ENCODE peak calls at places on chromosomes 3 and 15, in four cellular contexts. W is body of pancreas, U is A673, G is psoas muscle. I is an unnamed sample. For H3K4me1, the result is how much of the 10 kb centered on the place peaks cover.

GRCh38 chr3:179067839-179068238 is 3.8 kb downstream of the ZMAT3 start:
- DNase-seq in W (no peak), U (no peak), G (no peak), I (no peak)

GRCh38 chr3:107413264-107413663 is 36.0 kb downstream of the CCDC54 start:
- DNase-seq in W (no peak), U (no peak), G (no peak), I (no peak)

GRCh38 chr15:63833246-63833696 is 477 bp downstream of the HERC1 start:
- DNase-seq in W (peak), U (peak), G (peak), I (peak)

GRCh38 chr3:133944641-133945441 is 49.2 kb upstream of the RAB6B start:
- DNase-seq in W (no peak), U (peak), G (no peak), I (no peak)

GRCh38 chr15:66294157-66294931 is 976 bp downstream of the DIS3L start:
- DNase-seq in W (peak), U (peak), G (no peak), I (peak)

GRCh38 chr3:194687638-194688206 is 2.0 kb downstream of the FAM43A start:
- DNase-seq in W (peak), U (peak), G (peak), I (peak)

GRCh38 chr3:108959017-108959416 is 5.3 kb upstream of the GUCA1C start:
- DNase-seq in W (no peak), U (no peak), G (no peak), I (no peak)

GRCh38 chr3:157906627-157907026 is 199.6 kb downstream of the SHOX2 start:
- DNase-seq in W (no peak), U (no peak), G (no peak), I (no peak)

GRCh38 chr3:105781871-105782270 is 86.9 kb downstream of the CBLB start:
- DNase-seq in W (no peak), U (no peak), G (no peak), I (no peak)

GRCh38 chr3:52268036-52268435 is 10.4 kb downstream of the WDR82 start:
- DNase-seq in W (no peak), U (no peak), G (no peak), I (no peak)

GRCh38 chr3:76505202-76505875 is 534.6 kb upstream of the ROBO2 start:
- DNase-seq in W (no peak), U (no peak), G (no peak), I (no peak)

GRCh38 chr3:42688016-42688415 is 2.7 kb downstream of the KLHL40 start:
- DNase-seq in W (no peak), U (no peak), G (no peak), I (no peak)

GRCh38 chr3:38532529-38532928 is 36.4 kb downstream of the EXOG start:
- DNase-seq in W (no peak), U (no peak), G (no peak), I (no peak)

GRCh38 chr15:52783191-52783829 is 6.8 kb downstream of the ONECUT1 start:
- DNase-seq in W (peak), U (no peak), G (no peak), I (no peak)

GRCh38 chr3:140715035-140715434 is 37.2 kb downstream of the TRIM42 start:
- DNase-seq in W (no peak), U (no peak), G (no peak), I (no peak)

GRCh38 chr3:47984089-47984759 is 32.0 kb downstream of the MAP4 start:
- DNase-seq in W (no peak), U (peak), G (no peak), I (no peak)

GRCh38 chr3:12994607-12995388 is 78.4 kb downstream of the IQSEC1 start:
- DNase-seq in W (peak), U (peak), G (peak), I (peak)

GRCh38 chr15:69751575-69751974 is 299.0 kb downstream of the RPLP1 start:
- DNase-seq in W (no peak), U (no peak), G (no peak), I (no peak)

GRCh38 chr15:68550498-68551295 is 28.1 kb upstream of the CORO2B start:
- DNase-seq in W (peak), U (peak), G (peak), I (peak)

GRCh38 chr3:118097660-118098059 is 937.0 kb downstream of the IGSF11 start:
- DNase-seq in W (no peak), U (no peak), G (no peak), I (no peak)

GRCh38 chr15:83515171-83515570 is 68.0 kb downstream of the SH3GL3 start:
- DNase-seq in W (no peak), U (no peak), G (no peak), I (no peak)

GRCh38 chr3:50554553-50554952 is 13.0 kb downstream of the C3orf18 start:
- DNase-seq in W (no peak), U (no peak), G (no peak), I (no peak)

GRCh38 chr3:184177767-184178306 is 3.2 kb downstream of the AP2M1 start:
- DNase-seq in W (no peak), U (no peak), G (no peak), I (no peak)

GRCh38 chr3:166367947-166368533 is 530.8 kb upstream of the BCHE start:
- DNase-seq in W (no peak), U (peak), G (no peak), I (no peak)

GRCh38 chr3:128488995-128489859 is 3.8 kb downstream of the GATA2 start:
- DNase-seq in W (peak), U (peak), G (peak), I (peak)

GRCh38 chr3:37945803-37946530 is 44.6 kb upstream of the VILL start:
- DNase-seq in W (no peak), U (peak), G (no peak), I (no peak)

GRCh38 chr15:92709064-92709463 is 53.5 kb upstream of the FAM174B start:
- DNase-seq in W (no peak), U (peak), G (no peak), I (no peak)

GRCh38 chr3:182148360-182148759 is 436.6 kb downstream of the SOX2 start:
- DNase-seq in W (no peak), U (no peak), G (no peak), I (no peak)

GRCh38 chr3:62277470-62277869 is 95.9 kb downstream of the FEZF2 start:
- DNase-seq in W (no peak), U (no peak), G (no peak), I (no peak)

GRCh38 chr15:43270676-43271306 is 4.1 kb upstream of the TGM5 start:
- DNase-seq in W (no peak), U (no peak), G (no peak), I (no peak)

GRCh38 chr15:98292442-98293240 is 332.1 kb downstream of the ARRDC4 start:
- DNase-seq in W (peak), U (peak), G (peak), I (no peak)

GRCh38 chr3:55180936-55181535 is 253.2 kb upstream of the LRTM1 start:
- DNase-seq in W (peak), U (peak), G (no peak), I (no peak)

GRCh38 chr3:48142316-48142870 is 45.8 kb downstream of the CDC25A start:
- DNase-seq in W (no peak), U (no peak), G (no peak), I (no peak)

DNA sequence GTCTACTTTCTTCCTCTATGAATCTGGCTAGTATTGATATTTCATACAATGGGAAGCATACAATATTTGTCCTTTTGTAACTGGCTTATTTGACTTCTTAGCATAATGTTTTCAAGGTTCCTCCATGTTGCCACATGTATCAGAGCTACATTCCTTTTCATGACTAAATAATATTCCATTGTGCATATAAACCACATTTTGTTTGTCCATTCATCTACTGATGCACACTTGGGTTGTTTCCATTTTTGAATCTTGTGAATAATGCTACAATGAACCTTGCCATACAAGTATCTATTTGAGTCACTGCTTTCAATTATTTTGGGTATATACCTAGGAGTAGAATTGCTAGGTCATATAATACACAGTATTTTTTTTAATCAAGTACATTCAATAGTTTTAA is 38.0 kb downstream of the OSBPL10 start:
- DNase-seq in W (no peak), U (no peak), G (no peak), I (no peak)
- H3K4me1 ChIP-seq in W (under half), U (under half), G (under half), I (under half)

GRCh38 chr3:16132190-16132589 is 42.3 kb upstream of the GALNT15 start:
- DNase-seq in W (no peak), U (no peak), G (no peak), I (no peak)
- H3K27ac ChIP-seq in W (no peak), U (no peak), G (peak), I (no peak)

GRCh38 chr3:14844386-14845170 is 25.8 kb downstream of the FGD5 start:
- DNase-seq in W (no peak), U (no peak), G (no peak), I (no peak)

GRCh38 chr3:14843321-14843720 is 24.6 kb downstream of the FGD5 start:
- DNase-seq in W (no peak), U (no peak), G (no peak), I (no peak)

GRCh38 chr3:14846481-14846880 is 27.7 kb downstream of the FGD5 start:
- DNase-seq in W (no peak), U (no peak), G (no peak), I (no peak)

GRCh38 chr3:14845826-14846225 is 27.1 kb downstream of the FGD5 start:
- DNase-seq in W (no peak), U (no peak), G (no peak), I (no peak)

DNA sequence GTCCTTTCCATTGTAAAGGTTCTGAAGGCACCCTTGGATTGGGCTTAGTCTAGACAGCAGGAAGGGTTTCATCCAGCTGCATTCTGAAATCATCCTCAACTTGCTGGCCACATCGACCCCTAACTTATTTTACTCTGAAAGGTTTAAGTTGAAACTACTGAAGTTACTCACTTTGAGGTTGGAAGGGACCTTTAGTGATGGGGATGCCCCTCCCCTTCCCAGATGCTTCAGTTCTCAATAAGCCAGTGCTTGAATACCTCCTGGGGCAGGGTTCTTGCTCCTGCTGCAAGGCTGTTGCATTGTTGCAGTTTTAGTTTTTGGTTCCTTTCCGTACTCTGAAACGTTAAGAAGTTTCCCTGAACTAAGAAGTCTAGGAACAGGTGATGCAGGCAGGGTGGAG is 26.4 kb downstream of the FGD5 start:
- DNase-seq in W (no peak), U (no peak), G (no peak), I (no peak)
- H3K4me1 ChIP-seq in W (under half), U (under half), G (under half), I (under half)

GRCh38 chr3:123300056-123300455 is 98.3 kb downstream of the SEC22A start:
- DNase-seq in W (no peak), U (no peak), G (no peak), I (no peak)

GRCh38 chr3:123299581-123299980 is 97.8 kb downstream of the SEC22A start:
- DNase-seq in W (no peak), U (no peak), G (no peak), I (no peak)

GRCh38 chr3:123298903-123299302 is 97.2 kb downstream of the SEC22A start:
- DNase-seq in W (no peak), U (peak), G (no peak), I (no peak)

GRCh38 chr3:123301331-123302184 is 99.8 kb downstream of the SEC22A start:
- DNase-seq in W (no peak), U (no peak), G (no peak), I (no peak)

GRCh38 chr3:123300572-123300971 is 98.8 kb downstream of the SEC22A start:
- DNase-seq in W (no peak), U (no peak), G (no peak), I (no peak)
- H3K27ac ChIP-seq in W (no peak), U (no peak), G (no peak), I (no peak)

DNA sequence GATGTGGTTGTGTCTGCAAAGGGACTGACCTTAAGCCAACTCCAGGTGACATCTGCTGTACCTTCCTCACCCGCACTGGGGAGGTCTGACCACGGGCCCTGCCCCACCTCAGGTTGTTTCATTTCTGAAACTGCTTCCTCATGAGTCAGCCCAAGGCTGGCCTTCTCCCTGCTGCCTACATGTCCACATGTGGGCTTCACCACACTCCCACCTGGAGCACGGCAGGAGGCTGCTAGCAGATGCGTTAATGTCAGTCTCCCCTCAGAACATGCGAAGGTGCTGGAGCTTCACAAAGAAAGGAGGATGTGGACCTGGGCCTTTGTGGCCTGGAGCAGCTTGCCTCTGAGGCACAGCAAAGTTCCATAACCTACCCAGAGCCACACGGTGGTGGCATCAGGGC is 69.4 kb upstream of the PLXNA1 start:
- DNase-seq in W (no peak), U (no peak), G (no peak), I (no peak)
- H3K4me1 ChIP-seq in W (under half), U (under half), G (under half), I (under half)